ENCODE peak calls at places on chromosomes 5 and 9, in four cellular contexts. One of them, this sample, is unnamed.

GRCh38 chr5:96507128-96507527 is 74.1 kb upstream of the PCSK1 start:
- DNase-seq in HepG2: no peak
- DNase-seq in K562: no peak
- DNase-seq in WTC11: no peak
- DNase-seq in this sample: no peak

GRCh38 chr9:106203832-106204516 is 509.6 kb downstream of the TMEM38B start:
- DNase-seq in K562: no peak
- DNase-seq in HepG2: no peak
- DNase-seq in WTC11: no peak
- DNase-seq in this sample: no peak

GRCh38 chr5:179235416-179236400 is 109.6 kb downstream of the ADAMTS2 start:
- DNase-seq in HepG2: no peak
- DNase-seq in WTC11: peak; percentile 4
- DNase-seq in K562: no peak
- DNase-seq in this sample: no peak

GRCh38 chr9:90787771-90788460 is 13.7 kb upstream of the SYK start:
- DNase-seq in WTC11: no peak
- DNase-seq in HepG2: no peak
- DNase-seq in K562: no peak
- DNase-seq in this sample: no peak

GRCh38 chr5:159208508-159209437 is 580 bp downstream of the RNF145 start:
- DNase-seq in WTC11: peak; percentile 57
- DNase-seq in K562: peak; percentile 71
- DNase-seq in HepG2: peak; percentile 9
- DNase-seq in this sample: peak; percentile 73

GRCh38 chr5:100406640-100407039 is 128.5 kb upstream of the FAM174A start:
- DNase-seq in K562: no peak
- DNase-seq in WTC11: no peak
- DNase-seq in HepG2: no peak
- DNase-seq in this sample: no peak

GRCh38 chr5:132008163-132008473 is 3.3 kb downstream of the ACSL6 start:
- DNase-seq in HepG2: no peak
- DNase-seq in K562: no peak
- DNase-seq in WTC11: peak; percentile 2
- DNase-seq in this sample: no peak

GRCh38 chr5:123582570-123583293 is 70.8 kb downstream of the CSNK1G3 start:
- DNase-seq in K562: no peak
- DNase-seq in HepG2: no peak
- DNase-seq in WTC11: no peak
- DNase-seq in this sample: no peak

GRCh38 chr9:130166399-130166798 is 5.8 kb upstream of the NCS1 start:
- DNase-seq in K562: no peak
- DNase-seq in WTC11: no peak
- DNase-seq in HepG2: no peak
- DNase-seq in this sample: no peak

GRCh38 chr5:82613886-82614285 is 335.7 kb upstream of the RPS23 start:
- DNase-seq in K562: no peak
- DNase-seq in WTC11: no peak
- DNase-seq in HepG2: no peak
- DNase-seq in this sample: no peak

GRCh38 chr5:173745123-173745522 is 128.7 kb upstream of the BOD1 start:
- DNase-seq in K562: no peak
- DNase-seq in HepG2: no peak
- DNase-seq in WTC11: no peak
- DNase-seq in this sample: peak; percentile 51

GRCh38 chr9:86859966-86860365 is 87.3 kb downstream of the GAS1 start:
- DNase-seq in WTC11: no peak
- DNase-seq in K562: no peak
- DNase-seq in HepG2: no peak
- DNase-seq in this sample: no peak

GRCh38 chr5:40486437-40487270 is 193.1 kb upstream of the PTGER4 start:
- DNase-seq in K562: no peak
- DNase-seq in WTC11: no peak
- DNase-seq in HepG2: no peak
- DNase-seq in this sample: no peak

GRCh38 chr5:174281855-174282254 is 236.3 kb downstream of the NSG2 start:
- DNase-seq in K562: no peak
- DNase-seq in HepG2: no peak
- DNase-seq in WTC11: no peak
- DNase-seq in this sample: no peak

GRCh38 chr5:82538339-82539034 is 260.3 kb upstream of the RPS23 start:
- DNase-seq in HepG2: no peak
- DNase-seq in K562: no peak
- DNase-seq in WTC11: no peak
- DNase-seq in this sample: peak; percentile 52

GRCh38 chr5:171589461-171589860 is 170.0 kb downstream of the FGF18 start:
- DNase-seq in K562: no peak
- DNase-seq in HepG2: no peak
- DNase-seq in WTC11: no peak
- DNase-seq in this sample: no peak

GRCh38 chr9:3825724-3826123 is 299.9 kb upstream of the RFX3 start:
- DNase-seq in K562: no peak
- DNase-seq in HepG2: no peak
- DNase-seq in WTC11: no peak
- DNase-seq in this sample: peak; percentile 22

GRCh38 chr9:97811534-97812246 is 41.3 kb upstream of the FOXE1 start:
- DNase-seq in HepG2: no peak
- DNase-seq in K562: no peak
- DNase-seq in WTC11: no peak
- DNase-seq in this sample: no peak

GRCh38 chr9:18861599-18862546 is 171.1 kb downstream of the SAXO1 start:
- DNase-seq in WTC11: peak; percentile 38
- DNase-seq in K562: no peak
- DNase-seq in HepG2: no peak
- DNase-seq in this sample: no peak

GRCh38 chr9:6930827-6931226 is 173.1 kb downstream of the KDM4C start:
- DNase-seq in K562: no peak
- DNase-seq in HepG2: no peak
- DNase-seq in WTC11: no peak
- DNase-seq in this sample: no peak

GRCh38 chr5:139964266-139964993 is 78.7 kb downstream of the NRG2 start:
- DNase-seq in HepG2: no peak
- DNase-seq in WTC11: no peak
- DNase-seq in K562: no peak
- DNase-seq in this sample: no peak

GRCh38 chr9:20623021-20623747 is 885 bp upstream of the MLLT3 start:
- DNase-seq in WTC11: peak; percentile 22
- DNase-seq in HepG2: no peak
- DNase-seq in K562: no peak
- DNase-seq in this sample: no peak

DNA sequence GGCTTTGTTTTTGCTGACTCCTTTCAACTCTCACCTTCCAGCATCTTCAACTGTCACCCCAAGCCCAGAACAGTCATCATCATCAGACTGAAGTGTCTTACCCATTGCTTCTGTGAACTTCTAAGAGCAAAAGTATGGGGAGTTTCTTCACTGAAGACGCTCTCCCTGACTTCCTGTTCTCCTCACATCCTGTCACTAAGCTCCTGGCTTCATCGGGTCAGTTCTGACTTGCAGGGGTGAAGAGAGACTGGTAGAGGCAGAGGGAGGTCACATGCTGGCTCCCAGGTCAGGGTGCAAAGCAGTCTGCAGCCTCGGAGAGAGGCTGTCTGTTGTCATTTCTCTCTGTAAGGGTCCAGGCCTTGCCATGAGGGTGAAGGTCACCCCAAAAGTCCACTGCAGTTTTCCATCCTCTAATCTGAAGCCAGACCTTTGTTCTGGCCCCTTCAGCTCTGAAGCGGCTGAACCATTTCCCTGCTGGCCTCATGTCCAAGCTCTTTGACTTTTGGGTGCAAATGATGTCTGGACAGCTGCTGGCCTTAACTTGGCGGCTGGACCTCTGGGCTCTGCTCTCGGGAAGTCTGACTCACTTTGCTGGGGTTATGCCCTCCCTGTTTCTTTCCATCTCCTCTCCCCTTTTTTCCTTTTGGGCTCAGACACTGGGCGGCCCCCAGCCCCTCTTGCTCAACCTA is 305.0 kb downstream of the RAB3C start:
- DNase-seq in HepG2: no peak
- DNase-seq in WTC11: no peak
- DNase-seq in K562: no peak
- DNase-seq in this sample: no peak
- TF ChIP-seq FOXJ3 in HepG2: no peak
- TF ChIP-seq FOXJ3 in WTC11: no peak
- TF ChIP-seq FOXJ3 in K562: no peak
- TF ChIP-seq FOXJ3 in this sample: no peak

GRCh38 chr5:59317023-59317771 is 576.3 kb downstream of the PDE4D start:
- DNase-seq in HepG2: no peak
- DNase-seq in WTC11: no peak
- DNase-seq in K562: no peak
- DNase-seq in this sample: peak; percentile 38
- TF ChIP-seq FOXJ3 in HepG2: no peak
- TF ChIP-seq FOXJ3 in WTC11: no peak
- TF ChIP-seq FOXJ3 in K562: no peak
- TF ChIP-seq FOXJ3 in this sample: peak; percentile 83

GRCh38 chr5:6465831-6466790 is 17.5 kb downstream of the UBE2QL1 start:
- DNase-seq in WTC11: no peak
- DNase-seq in HepG2: no peak
- DNase-seq in K562: no peak
- DNase-seq in this sample: no peak
- TF ChIP-seq FOXJ3 in WTC11: no peak
- TF ChIP-seq FOXJ3 in HepG2: no peak
- TF ChIP-seq FOXJ3 in K562: no peak
- TF ChIP-seq FOXJ3 in this sample: no peak

GRCh38 chr5:143173139-143173889 is 230.2 kb downstream of the NR3C1 start:
- DNase-seq in HepG2: peak; percentile 51
- DNase-seq in WTC11: no peak
- DNase-seq in K562: no peak
- DNase-seq in this sample: no peak

GRCh38 chr5:143170977-143171376 is 232.5 kb downstream of the NR3C1 start:
- DNase-seq in K562: no peak
- DNase-seq in WTC11: no peak
- DNase-seq in HepG2: no peak
- DNase-seq in this sample: no peak

GRCh38 chr5:143174714-143175398 is 228.6 kb downstream of the NR3C1 start:
- DNase-seq in WTC11: no peak
- DNase-seq in HepG2: no peak
- DNase-seq in K562: no peak
- DNase-seq in this sample: no peak

GRCh38 chr5:143170104-143170503 is 233.4 kb downstream of the NR3C1 start:
- DNase-seq in HepG2: no peak
- DNase-seq in K562: no peak
- DNase-seq in WTC11: no peak
- DNase-seq in this sample: no peak

DNA sequence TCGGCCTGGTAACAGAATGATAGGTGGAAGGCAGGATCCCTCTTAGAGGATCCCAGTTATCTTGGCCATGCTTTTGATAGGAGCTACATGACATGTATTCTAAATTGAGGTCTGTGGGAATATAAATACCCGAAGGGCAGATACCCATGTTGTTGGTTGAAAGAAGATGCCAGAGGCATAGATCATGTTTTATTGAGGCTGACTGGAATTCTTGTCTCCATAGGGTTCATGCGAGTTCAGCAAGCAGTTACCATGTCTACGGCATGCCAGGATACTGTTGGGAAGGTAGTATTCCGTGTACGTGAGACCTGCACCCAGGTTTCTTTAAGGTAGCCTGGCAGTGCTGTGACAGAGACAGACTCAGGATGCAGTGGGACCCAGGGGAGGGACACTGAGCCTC is 230.8 kb downstream of the NR3C1 start:
- DNase-seq in K562: no peak
- DNase-seq in HepG2: no peak
- DNase-seq in WTC11: no peak
- DNase-seq in this sample: no peak
- TF ChIP-seq FOXJ3 in K562: no peak
- TF ChIP-seq FOXJ3 in HepG2: no peak
- TF ChIP-seq FOXJ3 in WTC11: no peak
- TF ChIP-seq FOXJ3 in this sample: no peak

GRCh38 chr9:135907006-135907434 is 326 bp downstream of the CAMSAP1 start:
- DNase-seq in K562: peak; percentile 41
- DNase-seq in WTC11: peak; percentile 50
- DNase-seq in HepG2: no peak
- DNase-seq in this sample: no peak
- TF ChIP-seq FOXJ3 in K562: no peak
- TF ChIP-seq FOXJ3 in WTC11: no peak
- TF ChIP-seq FOXJ3 in HepG2: no peak
- TF ChIP-seq FOXJ3 in this sample: no peak

GRCh38 chr5:23314827-23315226 is 192.6 kb upstream of the PRDM9 start:
- DNase-seq in K562: no peak
- DNase-seq in HepG2: no peak
- DNase-seq in WTC11: no peak
- DNase-seq in this sample: no peak
- TF ChIP-seq FOXJ3 in K562: no peak
- TF ChIP-seq FOXJ3 in HepG2: no peak
- TF ChIP-seq FOXJ3 in WTC11: no peak
- TF ChIP-seq FOXJ3 in this sample: no peak

DNA sequence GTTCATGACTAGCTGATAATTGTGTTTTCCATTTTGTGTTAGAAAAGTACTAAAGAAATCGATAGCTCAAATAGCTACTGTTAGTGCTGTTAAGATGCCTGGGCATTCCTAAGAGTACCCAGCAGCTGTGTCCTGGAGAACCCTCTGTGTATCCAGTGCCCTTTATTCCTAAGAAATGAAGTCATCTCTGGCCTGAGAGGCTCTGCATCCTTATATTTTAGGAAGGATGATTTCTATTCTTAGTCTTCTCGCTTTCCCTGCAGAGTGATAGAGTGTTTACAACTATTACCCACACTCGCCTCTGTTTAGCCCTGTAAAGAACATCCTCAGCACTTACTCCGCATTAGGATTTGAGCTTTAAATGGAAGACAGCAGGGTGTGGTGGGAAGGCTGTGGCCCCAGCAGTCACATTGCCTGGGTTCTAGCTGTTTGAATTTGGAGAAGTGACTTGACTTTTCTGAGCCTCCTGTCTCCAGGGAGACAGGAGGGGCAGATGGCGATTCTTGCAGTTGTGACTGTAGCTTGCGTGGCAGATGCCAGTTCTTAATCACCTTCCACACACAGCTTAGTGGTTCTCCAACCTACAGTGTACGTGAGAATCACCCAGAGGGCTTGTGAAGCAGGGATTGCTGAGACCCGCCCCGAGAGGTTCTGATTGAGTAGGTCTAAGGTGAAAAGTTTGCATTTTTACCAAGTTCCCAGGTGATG is 177.2 kb upstream of the PITX1 start:
- DNase-seq in WTC11: no peak
- DNase-seq in K562: no peak
- DNase-seq in HepG2: no peak
- DNase-seq in this sample: no peak
- TF ChIP-seq FOXJ3 in WTC11: no peak
- TF ChIP-seq FOXJ3 in K562: no peak
- TF ChIP-seq FOXJ3 in HepG2: no peak
- TF ChIP-seq FOXJ3 in this sample: no peak

DNA sequence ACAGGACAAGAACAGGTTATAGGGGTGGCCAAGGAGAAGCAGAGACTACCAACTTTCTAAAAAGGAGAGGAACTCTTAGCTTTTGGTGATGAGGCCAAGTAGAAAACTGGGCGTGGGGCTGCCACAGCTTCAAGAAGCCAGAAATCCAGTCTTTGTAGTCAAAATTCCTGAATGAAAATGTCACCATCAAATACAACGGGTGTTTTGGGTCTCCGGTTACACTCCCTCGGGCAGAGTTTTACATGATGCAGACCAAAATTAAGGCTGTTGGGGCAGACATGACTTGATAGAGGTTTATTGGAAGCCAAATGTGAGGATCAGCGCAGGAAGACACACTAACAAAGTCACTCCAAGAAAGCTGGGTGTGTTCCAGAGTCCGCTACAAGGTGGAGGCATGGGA is 29.4 kb upstream of the N4BP3 start:
- DNase-seq in K562: no peak
- DNase-seq in WTC11: no peak
- DNase-seq in HepG2: no peak
- DNase-seq in this sample: no peak
- TF ChIP-seq FOXJ3 in K562: no peak
- TF ChIP-seq FOXJ3 in WTC11: no peak
- TF ChIP-seq FOXJ3 in HepG2: no peak
- TF ChIP-seq FOXJ3 in this sample: no peak